ENCODE peak calls at places on chromosome 16, in ten cellular contexts. M, A, D, E, K, R, I, V, S and J are unnamed samples.

GRCh38 chr16:66924527-66925321 is 611 bp downstream of the RRAD start:
- DNase-seq in K (peak), E (peak), I (peak), S (no peak), R (no peak), M (no peak), A (peak), D (no peak), V (peak), J (peak)

GRCh38 chr16:87207965-87208364 is 109.2 kb downstream of the C16orf95 start:
- DNase-seq in D (no peak), R (peak), E (no peak), V (no peak), M (no peak), K (no peak), I (no peak), S (no peak), A (no peak), J (no peak)

GRCh38 chr16:70331588-70332358 is 14.9 kb upstream of the DDX19A start:
- DNase-seq in V (no peak), R (peak), K (no peak), I (no peak), D (peak), A (peak), M (no peak), E (peak), S (no peak), J (peak)

GRCh38 chr16:66619534-66620418 is 15.3 kb downstream of the CMTM3 start:
- DNase-seq in R (peak), V (no peak), M (no peak), S (no peak), A (peak), D (peak), I (no peak), K (no peak), E (no peak), J (no peak)

GRCh38 chr16:31064882-31065461 is 9.1 kb downstream of the ZNF668 start:
- DNase-seq in S (no peak), R (peak), I (peak), V (peak), D (no peak), E (peak), A (no peak), K (peak), M (peak), J (no peak)

GRCh38 chr16:78281115-78281514 is 181.7 kb downstream of the WWOX start:
- DNase-seq in M (no peak), I (no peak), E (no peak), K (no peak), V (no peak), D (no peak), S (no peak), R (no peak), A (no peak), J (no peak)

GRCh38 chr16:25005445-25006306 is 9.5 kb downstream of the ARHGAP17 start:
- DNase-seq in D (no peak), M (no peak), V (no peak), S (no peak), I (no peak), A (no peak), K (no peak), R (no peak), E (no peak), J (no peak)

GRCh38 chr16:84663433-84664101 is 15.3 kb downstream of the KLHL36 start:
- DNase-seq in E (no peak), V (no peak), M (no peak), S (no peak), A (no peak), R (no peak), K (no peak), D (peak), I (no peak), J (no peak)

GRCh38 chr16:87740909-87741424 is 24.8 kb downstream of the KLHDC4 start:
- DNase-seq in R (peak), D (no peak), I (peak), M (no peak), E (peak), A (no peak), V (peak), S (no peak), K (peak), J (no peak)

GRCh38 chr16:87201777-87202176 is 115.4 kb downstream of the C16orf95 start:
- DNase-seq in D (no peak), A (no peak), M (no peak), V (no peak), E (no peak), I (no peak), K (no peak), S (no peak), R (no peak), J (no peak)

GRCh38 chr16:77298638-77299360 is 99.6 kb downstream of the SYCE1L start:
- DNase-seq in S (no peak), R (peak), A (no peak), K (no peak), M (peak), E (no peak), V (no peak), I (no peak), D (no peak), J (no peak)

GRCh38 chr16:80285089-80285488 is 255.7 kb upstream of the DYNLRB2 start:
- DNase-seq in D (no peak), S (no peak), V (no peak), K (no peak), I (no peak), R (peak), A (no peak), E (no peak), M (peak), J (no peak)

GRCh38 chr16:65884018-65884417 is 482.5 kb upstream of the CDH5 start:
- DNase-seq in R (no peak), A (no peak), I (no peak), S (no peak), K (no peak), M (no peak), E (no peak), V (no peak), D (no peak), J (no peak)

GRCh38 chr16:31273676-31274075 is 13.9 kb downstream of the ITGAM start:
- DNase-seq in V (no peak), K (no peak), M (no peak), E (no peak), A (no peak), I (no peak), R (no peak), D (no peak), S (no peak), J (no peak)

GRCh38 chr16:88478115-88478514 is 25.0 kb downstream of the ZFPM1 start:
- DNase-seq in R (no peak), I (no peak), A (no peak), S (no peak), D (peak), V (no peak), K (no peak), M (no peak), E (no peak), J (no peak)

GRCh38 chr16:25030420-25031131 is 15.4 kb upstream of the ARHGAP17 start:
- DNase-seq in V (no peak), I (no peak), A (no peak), K (no peak), E (no peak), S (no peak), D (peak), R (no peak), M (no peak), J (no peak)

GRCh38 chr16:69319826-69320730 is 8.9 kb downstream of the VPS4A start:
- DNase-seq in M (no peak), A (no peak), V (no peak), E (no peak), D (no peak), K (no peak), I (no peak), R (no peak), S (no peak), J (no peak)

GRCh38 chr16:77816293-77816692 is 27.9 kb downstream of the VAT1L start:
- DNase-seq in I (no peak), R (peak), M (peak), K (no peak), E (no peak), S (no peak), D (no peak), V (no peak), A (no peak), J (no peak)

GRCh38 chr16:54816471-54816870 is 114.2 kb upstream of the IRX5 start:
- DNase-seq in I (no peak), V (no peak), D (peak), K (no peak), R (no peak), M (no peak), A (no peak), E (no peak), S (no peak), J (no peak)

GRCh38 chr16:86929149-86929871 is 351.0 kb downstream of the FOXL1 start:
- DNase-seq in E (no peak), I (peak), A (peak), S (no peak), V (peak), R (peak), M (peak), D (no peak), K (peak), J (no peak)

GRCh38 chr16:67965668-67966548 is 2.5 kb downstream of the SLC12A4 start:
- DNase-seq in I (no peak), M (no peak), K (no peak), S (no peak), R (no peak), A (no peak), E (no peak), D (no peak), V (no peak), J (no peak)

GRCh38 chr16:55370762-55371482 is 46.9 kb downstream of the IRX6 start:
- DNase-seq in I (peak), S (no peak), E (peak), D (no peak), V (peak), R (peak), M (no peak), A (peak), K (peak), J (peak)

GRCh38 chr16:87575027-87575804 is 27.1 kb upstream of the JPH3 start:
- DNase-seq in S (no peak), V (no peak), K (no peak), D (no peak), A (no peak), R (peak), I (no peak), E (peak), M (no peak), J (no peak)

GRCh38 chr16:89233678-89234490 is 16.4 kb downstream of the ZNF778 start:
- DNase-seq in E (no peak), D (no peak), I (no peak), A (no peak), R (no peak), S (no peak), V (no peak), M (no peak), K (no peak), J (no peak)

GRCh38 chr16:53369921-53370320 is 64.3 kb upstream of the RBL2 start:
- DNase-seq in E (no peak), V (no peak), M (no peak), D (no peak), K (no peak), I (no peak), R (peak), S (no peak), A (no peak), J (no peak)

GRCh38 chr16:87580855-87581261 is 21.4 kb upstream of the JPH3 start:
- DNase-seq in A (no peak), K (no peak), D (no peak), V (no peak), E (no peak), R (peak), I (no peak), S (no peak), M (no peak), J (no peak)

GRCh38 chr16:72013389-72013788 is 4.8 kb downstream of the DHODH start:
- DNase-seq in E (no peak), K (peak), A (peak), D (no peak), V (peak), I (no peak), R (no peak), M (no peak), S (no peak), J (no peak)

GRCh38 chr16:14168146-14168545 is 97.0 kb downstream of the MRTFB start:
- DNase-seq in I (no peak), D (no peak), S (no peak), M (no peak), R (peak), E (no peak), A (no peak), K (no peak), V (no peak), J (no peak)

GRCh38 chr16:85610059-85610445 is 3.1 kb upstream of the GSE1 start:
- DNase-seq in M (no peak), K (no peak), E (no peak), R (no peak), A (no peak), I (no peak), V (no peak), D (no peak), S (no peak), J (no peak)

GRCh38 chr16:11797957-11798299 is 870 bp upstream of the ZC3H7A start:
- DNase-seq in E (no peak), K (no peak), I (no peak), A (no peak), S (peak), D (peak), V (no peak), R (no peak), M (no peak), J (no peak)

GRCh38 chr16:4910828-4911227 is 26.1 kb downstream of the PPL start:
- DNase-seq in D (no peak), R (no peak), I (no peak), V (no peak), S (no peak), M (no peak), E (no peak), K (no peak), A (no peak), J (no peak)

GRCh38 chr16:4911831-4912422 is 25.0 kb downstream of the PPL start:
- DNase-seq in K (no peak), R (peak), V (no peak), S (no peak), I (no peak), A (no peak), M (no peak), D (no peak), E (no peak), J (no peak)

GRCh38 chr16:4908854-4909401 is 28.0 kb downstream of the PPL start:
- DNase-seq in K (no peak), I (no peak), D (no peak), M (no peak), R (no peak), A (no peak), V (no peak), E (no peak), S (no peak), J (no peak)

GRCh38 chr16:4913130-4913773 is 23.7 kb downstream of the PPL start:
- DNase-seq in A (no peak), R (no peak), M (no peak), E (no peak), K (no peak), D (no peak), V (no peak), I (no peak), S (no peak), J (no peak)

GRCh38 chr16:4909825-4910224 is 27.1 kb downstream of the PPL start:
- DNase-seq in V (no peak), E (no peak), A (no peak), K (no peak), M (no peak), I (no peak), S (no peak), D (no peak), R (no peak), J (no peak)
- TF ChIP-seq CTCF in V (no peak), E (no peak), A (no peak), K (no peak), M (no peak), I (no peak), S (no peak), D (peak), R (no peak), J (no peak)

GRCh38 chr16:2476345-2476720 is 1.4 kb downstream of the TBC1D24 start:
- DNase-seq in I (no peak), S (no peak), E (no peak), D (no peak), R (no peak), M (no peak), K (no peak), V (no peak), A (no peak), J (no peak)
- H3K4me3 ChIP-seq in I (no peak), S (no peak), E (no peak), D (peak), R (no peak), M (no peak), K (peak), V (no peak), A (no peak), J (no peak)

GRCh38 chr16:47568355-47568754 is 107.2 kb downstream of the PHKB start:
- DNase-seq in E (no peak), D (no peak), I (no peak), V (no peak), M (no peak), S (no peak), K (no peak), A (no peak), R (no peak), J (no peak)

GRCh38 chr16:47574091-47575054 is 113.2 kb downstream of the PHKB start:
- DNase-seq in K (no peak), I (no peak), V (no peak), A (no peak), M (no peak), R (peak), D (peak), E (no peak), S (no peak), J (no peak)

GRCh38 chr16:47571711-47572110 is 110.6 kb downstream of the PHKB start:
- DNase-seq in M (no peak), S (no peak), A (no peak), V (no peak), K (no peak), D (no peak), E (no peak), R (no peak), I (no peak), J (no peak)

GRCh38 chr16:47567321-47567720 is 106.2 kb downstream of the PHKB start:
- DNase-seq in D (no peak), S (no peak), A (no peak), E (no peak), K (no peak), V (no peak), M (no peak), I (no peak), R (no peak), J (no peak)

DNA sequence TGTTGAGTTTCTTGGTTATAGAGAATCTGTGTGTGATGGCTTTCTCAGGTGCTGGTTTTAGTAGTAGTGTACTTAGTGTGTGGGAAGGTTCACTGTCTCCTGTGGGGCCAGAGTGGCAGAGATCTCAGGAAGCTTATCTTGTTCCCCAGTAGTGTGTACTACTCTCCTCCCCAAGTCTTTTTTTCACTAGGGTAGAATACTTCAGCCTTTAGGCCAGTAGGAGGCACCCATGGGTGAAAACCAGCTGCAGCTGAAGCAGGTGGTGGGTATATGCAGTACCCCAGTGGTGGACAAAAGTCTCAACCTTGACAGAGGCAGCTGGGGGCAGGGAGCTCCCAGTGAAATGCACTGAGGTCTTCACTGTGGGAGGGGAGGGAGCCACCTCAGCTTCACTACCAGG is 109.9 kb downstream of the PHKB start:
- DNase-seq in S (no peak), V (no peak), M (no peak), E (no peak), R (no peak), K (no peak), I (no peak), A (no peak), D (no peak), J (no peak)
- TF ChIP-seq CTCF in S (no peak), V (no peak), M (peak), E (no peak), R (no peak), K (no peak), I (no peak), A (no peak), D (no peak), J (no peak)

GRCh38 chr16:51155901-51156810 is 5.1 kb upstream of the SALL1 start:
- DNase-seq in E (no peak), R (peak), D (no peak), A (peak), M (no peak), I (no peak), V (no peak), K (no peak), S (no peak), J (no peak)

GRCh38 chr16:51154271-51155171 is 3.5 kb upstream of the SALL1 start:
- DNase-seq in R (no peak), E (no peak), K (no peak), D (no peak), M (no peak), S (no peak), V (no peak), I (no peak), A (peak), J (peak)

GRCh38 chr16:51157698-51158097 is 6.6 kb upstream of the SALL1 start:
- DNase-seq in D (no peak), K (no peak), M (no peak), R (no peak), S (no peak), I (no peak), E (no peak), V (no peak), A (no peak), J (no peak)

GRCh38 chr16:51155199-51155607 is 4.1 kb upstream of the SALL1 start:
- DNase-seq in K (no peak), D (no peak), A (peak), E (no peak), R (no peak), V (no peak), M (no peak), I (no peak), S (no peak), J (no peak)

GRCh38 chr16:51156836-51157235 is 5.8 kb upstream of the SALL1 start:
- DNase-seq in R (no peak), D (no peak), V (no peak), M (no peak), E (no peak), A (no peak), S (no peak), I (no peak), K (no peak), J (no peak)
- H3K4me3 ChIP-seq in R (no peak), D (no peak), V (no peak), M (no peak), E (no peak), A (peak), S (no peak), I (no peak), K (no peak), J (no peak)

GRCh38 chr16:675884-676564 is 553 bp downstream of the RHBDL1 start:
- DNase-seq in M (no peak), S (no peak), R (no peak), E (no peak), I (no peak), A (no peak), K (no peak), D (no peak), V (no peak), J (peak)

GRCh38 chr16:678858-679807 is 1.1 kb upstream of the STUB1 start:
- DNase-seq in I (peak), D (peak), V (peak), K (peak), M (no peak), E (peak), A (peak), R (peak), S (peak), J (peak)

GRCh38 chr16:678209-678857 is 1.9 kb upstream of the STUB1 start:
- DNase-seq in K (no peak), E (no peak), I (no peak), R (no peak), V (no peak), D (no peak), S (no peak), M (no peak), A (no peak), J (no peak)

GRCh38 chr16:676565-677297 is 1.3 kb downstream of the RHBDL1 start:
- DNase-seq in E (no peak), S (no peak), A (no peak), K (no peak), D (no peak), V (no peak), R (no peak), M (no peak), I (no peak), J (peak)

DNA sequence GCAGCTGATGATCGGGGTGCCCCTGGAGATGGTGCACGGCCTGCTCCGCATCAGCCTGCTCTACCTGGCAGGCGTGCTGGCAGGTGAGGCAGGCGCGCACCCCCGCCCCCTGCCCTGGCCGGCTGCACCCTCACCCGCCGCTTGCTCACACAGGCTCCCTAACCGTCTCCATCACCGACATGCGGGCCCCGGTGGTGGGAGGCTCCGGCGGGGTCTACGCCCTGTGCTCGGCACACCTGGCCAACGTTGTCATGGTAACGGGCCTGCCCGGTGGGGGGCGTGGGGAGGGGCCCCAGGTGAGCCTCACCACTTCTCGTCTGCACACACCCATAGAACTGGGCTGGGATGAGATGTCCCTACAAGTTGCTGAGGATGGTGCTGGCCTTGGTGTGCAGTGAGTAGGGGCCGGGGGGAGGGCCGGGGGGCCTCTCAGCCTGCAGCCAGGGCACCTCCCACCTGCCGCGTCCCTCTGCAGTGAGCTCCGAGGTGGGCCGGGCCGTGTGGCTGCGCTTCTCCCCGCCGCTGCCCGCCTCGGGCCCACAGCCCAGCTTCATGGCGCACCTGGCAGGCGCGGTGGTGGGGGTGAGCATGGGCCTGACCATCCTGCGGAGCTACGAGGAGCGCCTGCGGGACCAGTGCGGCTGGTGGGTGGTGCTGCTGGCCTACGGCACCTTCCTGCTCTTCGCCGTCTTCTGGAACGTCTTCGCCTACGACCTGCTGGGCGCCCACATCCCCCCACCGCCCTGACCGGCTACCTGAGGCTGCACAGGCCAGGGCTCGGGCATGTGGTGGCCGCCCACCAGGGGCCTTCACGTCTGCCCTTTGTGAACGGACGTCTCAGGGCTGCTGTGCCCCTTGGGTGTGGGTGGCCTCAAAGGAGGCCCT is 2.1 kb downstream of the RHBDL1 start:
- DNase-seq in K (no peak), A (no peak), R (no peak), V (no peak), S (no peak), M (no peak), E (no peak), I (no peak), D (no peak), J (peak)
- TF ChIP-seq CTCF in K (no peak), A (no peak), R (no peak), V (no peak), S (no peak), M (no peak), E (no peak), I (no peak), D (no peak), J (no peak)